ENCODE peak calls at places on chromosomes 4 and X, in four cellular contexts. U, H, L and J are unnamed samples. For H3K36me3 and H3K27me3, the result is how much of the 10 kb centered on the place peaks cover.

GRCh38 chr4:186855111-186855510 is 131.5 kb upstream of the FAT1 start:
- DNase-seq in L (no peak), U (no peak), H (no peak), J (no peak)

GRCh38 chrX:17560385-17560784 is 176.9 kb upstream of the SCML1 start:
- DNase-seq in U (no peak), L (no peak), H (no peak), J (no peak)

GRCh38 chrX:97845451-97845850 is 961.7 kb downstream of the RPA4 start:
- DNase-seq in U (no peak), H (no peak), L (no peak), J (no peak)

GRCh38 chr4:100933628-100934027 is 413.7 kb downstream of the PPP3CA start:
- DNase-seq in U (no peak), H (no peak), L (no peak), J (no peak)

GRCh38 chr4:169619518-169619957 is 840 bp upstream of the CLCN3 start:
- DNase-seq in H (peak), L (peak), U (peak), J (no peak)

GRCh38 chrX:40127052-40127451 is 29.3 kb upstream of the BCOR start:
- DNase-seq in U (no peak), H (no peak), L (no peak), J (no peak)

GRCh38 chr4:88215351-88215750 is 56.9 kb upstream of the ABCG2 start:
- DNase-seq in L (no peak), H (no peak), U (no peak), J (no peak)

GRCh38 chr4:5511791-5512190 is 196.6 kb downstream of the EVC2 start:
- DNase-seq in U (no peak), H (no peak), L (no peak), J (no peak)

GRCh38 chr4:910366-911091 is 21.6 kb downstream of the GAK start:
- DNase-seq in U (no peak), H (no peak), L (no peak), J (no peak)

GRCh38 chr4:87052615-87053014 is 117.8 kb downstream of the AFF1 start:
- DNase-seq in H (no peak), U (no peak), L (no peak), J (no peak)

GRCh38 chr4:122992111-122992510 is 69.7 kb upstream of the NUDT6 start:
- DNase-seq in U (no peak), H (no peak), L (no peak), J (no peak)

GRCh38 chr4:143355540-143356217 is 19.0 kb downstream of the GAB1 start:
- DNase-seq in H (no peak), U (no peak), L (no peak), J (no peak)

GRCh38 chr4:143358419-143358818 is 21.7 kb downstream of the GAB1 start:
- DNase-seq in L (no peak), H (no peak), U (no peak), J (no peak)

GRCh38 chr4:143356493-143356892 is 19.8 kb downstream of the GAB1 start:
- DNase-seq in H (no peak), U (no peak), L (no peak), J (no peak)

GRCh38 chr4:143358923-143359694 is 22.4 kb downstream of the GAB1 start:
- DNase-seq in U (no peak), H (peak), L (no peak), J (peak)

GRCh38 chr4:143357161-143357845 is 20.6 kb downstream of the GAB1 start:
- DNase-seq in U (no peak), H (no peak), L (no peak), J (no peak)
- H3K27ac ChIP-seq in U (peak), H (peak), L (no peak), J (peak)

GRCh38 chr4:39855909-39856512 is 121.7 kb downstream of the PDS5A start:
- DNase-seq in U (no peak), H (no peak), L (no peak), J (no peak)

GRCh38 chr4:39865280-39865679 is 112.4 kb downstream of the PDS5A start:
- DNase-seq in U (no peak), L (no peak), H (no peak), J (no peak)

DNA sequence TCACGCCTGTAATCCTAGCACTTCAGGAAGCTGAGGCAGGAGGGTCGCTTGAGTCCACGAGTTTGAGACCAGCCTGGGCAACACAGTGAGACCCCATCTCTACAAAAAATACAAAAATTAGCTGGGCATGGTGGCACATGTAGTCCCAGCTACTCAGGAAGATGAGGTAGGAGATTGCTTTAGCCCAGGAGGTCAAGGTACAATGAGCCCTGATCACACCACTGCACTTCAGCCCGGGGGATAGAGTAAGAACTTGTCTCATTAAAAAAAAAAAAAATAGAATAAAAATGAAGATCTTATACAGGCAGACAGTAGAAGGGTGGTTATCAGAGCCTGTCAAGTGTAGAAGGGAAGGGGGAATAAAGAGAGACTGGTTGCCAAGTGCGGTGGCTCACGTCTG is 116.9 kb downstream of the PDS5A start:
- DNase-seq in L (no peak), H (no peak), U (no peak), J (no peak)
- H3K36me3 ChIP-seq in L (under half), H (half or more), U (under half), J (half or more)

DNA sequence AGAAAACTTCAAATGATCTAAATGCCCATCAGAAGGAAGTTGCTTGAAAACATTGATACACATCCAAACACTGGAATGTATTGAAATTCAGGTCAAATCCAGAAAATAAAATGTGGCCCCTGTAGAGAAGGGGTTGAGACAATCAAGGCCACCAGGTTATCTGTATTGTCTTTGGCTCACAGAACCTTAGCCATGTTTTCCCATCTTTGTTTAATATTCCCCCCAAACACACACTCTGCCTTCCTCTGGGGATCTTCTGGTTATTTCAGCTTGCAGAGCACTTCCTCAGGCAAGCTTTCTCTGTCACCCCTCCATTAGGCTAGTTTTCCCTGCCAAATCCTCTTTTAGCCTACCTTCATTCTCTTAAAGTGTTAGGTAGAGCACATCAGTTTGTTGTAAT is 30.5 kb downstream of the PAGE2 start:
- DNase-seq in H (no peak), U (no peak), L (no peak), J (no peak)
- H3K27me3 ChIP-seq in H (under half), U (under half), L (under half), J (under half)

DNA sequence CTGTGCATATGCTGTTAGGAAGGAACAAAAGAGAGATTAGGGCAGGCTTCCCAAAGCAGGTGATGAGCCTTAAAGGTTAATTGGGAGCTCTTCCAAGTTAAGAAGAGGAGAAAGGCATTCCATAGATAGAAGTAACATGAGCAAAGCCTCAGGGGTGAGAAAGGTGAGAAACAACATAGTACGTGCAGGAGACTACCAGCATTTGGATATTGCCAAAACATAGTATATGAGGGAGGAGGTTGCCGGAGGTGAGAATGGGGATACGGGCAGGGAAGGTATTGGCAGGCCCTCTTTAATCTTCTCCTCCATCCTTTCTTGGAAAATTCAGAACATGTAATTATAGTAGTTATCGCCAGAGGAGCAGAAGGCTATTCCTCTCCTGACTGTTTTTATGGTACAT is 96.1 kb upstream of the MBNL3 start:
- DNase-seq in U (no peak), L (no peak), H (no peak), J (no peak)
- H3K27ac ChIP-seq in U (no peak), L (no peak), H (no peak), J (no peak)

GRCh38 chrX:65726708-65727107 is 59.3 kb downstream of the MSN start:
- DNase-seq in L (no peak), U (no peak), H (no peak), J (no peak)
- H3K36me3 ChIP-seq in L (under half), U (under half), H (under half), J (under half)

DNA sequence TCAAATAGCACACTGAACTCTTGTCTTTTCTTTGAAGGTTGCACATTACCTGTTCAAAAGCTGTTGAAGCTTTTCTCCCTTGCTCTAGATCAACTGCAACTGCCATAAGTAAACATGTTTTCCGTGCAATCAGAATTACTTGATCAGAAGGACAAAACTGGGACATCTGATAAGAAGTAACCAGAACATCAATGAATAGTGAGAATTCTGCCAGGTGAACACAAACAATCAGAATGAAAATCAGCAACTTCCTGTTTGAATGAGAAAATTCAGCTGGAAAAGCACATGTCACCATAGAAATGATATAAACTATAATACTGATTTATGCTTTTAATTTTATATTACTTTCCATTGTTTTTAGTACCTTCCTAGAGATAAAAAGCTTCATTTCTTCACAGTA is 160.7 kb downstream of the DLG3 start:
- DNase-seq in H (no peak), L (no peak), U (no peak), J (no peak)
- H3K27me3 ChIP-seq in H (under half), L (under half), U (under half), J (under half)

DNA sequence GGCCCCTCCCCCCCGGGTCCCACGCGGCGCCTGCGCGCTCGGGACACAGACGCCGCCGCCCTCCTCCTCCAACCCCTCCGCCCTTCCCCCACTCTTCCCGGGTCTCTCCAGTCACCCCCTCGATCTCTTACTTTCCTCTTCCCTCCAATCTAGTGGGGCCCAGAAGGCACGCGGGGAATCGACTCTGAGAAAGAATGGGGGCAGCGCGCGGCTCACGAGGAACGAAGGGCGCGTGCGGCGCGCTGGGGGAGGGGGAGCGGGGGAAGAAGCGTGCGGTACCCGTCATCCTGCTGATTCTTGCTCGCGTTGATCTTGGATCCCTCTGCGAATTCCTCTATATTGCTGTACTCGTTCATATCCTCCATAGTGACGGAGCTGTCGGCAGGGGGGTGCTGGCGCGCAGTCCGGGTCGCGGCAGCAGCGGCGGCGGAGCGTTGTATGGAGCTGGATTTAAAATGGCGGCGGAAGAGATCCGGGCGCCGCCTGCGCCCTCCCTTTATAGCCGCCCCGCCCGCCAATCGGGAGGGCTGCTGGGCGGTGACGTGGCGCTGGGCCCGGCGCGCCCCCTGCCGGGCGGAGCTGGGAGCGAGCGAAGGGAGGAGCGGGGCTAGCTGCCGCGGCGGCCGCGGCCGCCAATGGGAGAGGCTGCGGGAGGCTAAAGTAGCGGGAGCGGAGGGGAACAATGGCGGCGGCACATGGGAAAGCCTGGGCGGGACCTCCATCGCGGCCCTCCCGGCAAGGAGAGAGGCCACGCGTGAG is 1.1 kb downstream of the HNRNPDL start:
- DNase-seq in U (peak), H (peak), L (peak), J (peak)
- H3K27ac ChIP-seq in U (peak), H (peak), L (peak), J (peak)

GRCh38 chrX:72271091-72271490 is 6.0 kb downstream of the RPS4X start:
- DNase-seq in L (no peak), U (no peak), H (no peak), J (no peak)

GRCh38 chrX:72272868-72273267 is 4.2 kb downstream of the RPS4X start:
- DNase-seq in H (no peak), U (no peak), L (no peak), J (no peak)

GRCh38 chrX:72270316-72270866 is 6.7 kb downstream of the RPS4X start:
- DNase-seq in H (no peak), L (no peak), U (no peak), J (no peak)

GRCh38 chrX:72273718-72274117 is 3.3 kb downstream of the RPS4X start:
- DNase-seq in L (no peak), U (no peak), H (no peak), J (no peak)

DNA sequence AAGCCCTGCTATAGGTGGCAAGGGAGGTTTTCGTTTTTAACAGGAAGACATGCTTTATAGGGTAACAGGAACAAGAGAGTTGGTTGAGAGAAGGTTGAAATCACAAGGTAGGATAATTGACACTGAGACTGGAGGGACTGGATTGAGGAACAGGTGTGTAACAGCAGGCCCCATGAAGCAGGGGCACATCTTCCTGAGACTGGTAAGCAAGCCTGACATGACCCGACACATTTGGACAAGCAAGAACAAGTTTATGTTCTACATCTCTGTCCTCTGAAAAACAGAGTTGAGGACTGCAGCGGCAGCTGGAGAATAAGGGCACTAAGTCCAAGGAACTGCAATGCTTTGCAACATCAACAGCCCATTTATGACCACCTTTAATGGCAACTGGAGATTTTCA is 5.2 kb downstream of the RPS4X start:
- DNase-seq in H (no peak), L (no peak), U (no peak), J (no peak)
- H3K36me3 ChIP-seq in H (half or more), L (under half), U (under half), J (under half)